ENCODE peak calls at places on chromosomes 3 and 15, in six cellular contexts. W, R, F, C, G and V are unnamed samples.

GRCh38 chr3:12879191-12879815 is 37.9 kb upstream of the RPL32 start:
- DNase-seq in W (no peak), R (no peak), F (no peak), C (no peak), G (no peak), V (no peak)

GRCh38 chr15:34942363-34942762 is 27.2 kb downstream of the AQR start:
- DNase-seq in W (no peak), R (no peak), F (no peak), C (no peak), G (no peak), V (no peak)

GRCh38 chr15:75238150-75238549 is 20.0 kb upstream of the GOLGA6C start:
- DNase-seq in W (no peak), R (no peak), F (peak; percentile 2), C (no peak), G (no peak), V (no peak)

GRCh38 chr3:190739726-190740230 is 122.7 kb downstream of the GMNC start:
- DNase-seq in W (no peak), R (no peak), F (no peak), C (no peak), G (no peak), V (no peak)

GRCh38 chr3:9730747-9731205 is 759 bp upstream of the BRPF1 start:
- DNase-seq in W (no peak), R (peak; percentile 69), F (no peak), C (no peak), G (no peak), V (no peak)

GRCh38 chr15:90957105-90957790 is 2.6 kb downstream of the RCCD1 start:
- DNase-seq in W (no peak), R (peak; percentile 25), F (peak; percentile 63), C (no peak), G (no peak), V (peak; percentile 40)

GRCh38 chr3:147356909-147357733 is 49.2 kb downstream of the ZIC4 start:
- DNase-seq in W (no peak), R (no peak), F (no peak), C (no peak), G (no peak), V (peak; percentile 55)

GRCh38 chr3:14461748-14462324 is 59.4 kb downstream of the SLC6A6 start:
- DNase-seq in W (peak; percentile 73), R (peak; percentile 71), F (peak; percentile 66), C (no peak), G (peak; percentile 36), V (peak; percentile 28)

GRCh38 chr3:4575413-4575812 is 82.3 kb downstream of the ITPR1 start:
- DNase-seq in W (no peak), R (no peak), F (no peak), C (no peak), G (no peak), V (no peak)

GRCh38 chr3:144921710-144922109 is 950.1 kb downstream of the DIPK2A start:
- DNase-seq in W (no peak), R (no peak), F (no peak), C (no peak), G (no peak), V (no peak)

GRCh38 chr3:185961675-185962232 is 23.9 kb upstream of the TRA2B start:
- DNase-seq in W (no peak), R (no peak), F (no peak), C (no peak), G (no peak), V (no peak)

GRCh38 chr15:68400066-68400456 is 31.9 kb downstream of the ITGA11 start:
- DNase-seq in W (no peak), R (no peak), F (no peak), C (no peak), G (no peak), V (no peak)

GRCh38 chr3:170732660-170733245 is 137.2 kb downstream of the RPL22L1 start:
- DNase-seq in W (no peak), R (peak; percentile 64), F (no peak), C (no peak), G (no peak), V (no peak)

GRCh38 chr3:18625085-18625484 is 199.9 kb upstream of the SATB1 start:
- DNase-seq in W (no peak), R (no peak), F (no peak), C (no peak), G (no peak), V (no peak)

GRCh38 chr3:19074257-19074938 is 73.9 kb upstream of the KCNH8 start:
- DNase-seq in W (no peak), R (no peak), F (no peak), C (no peak), G (no peak), V (no peak)

GRCh38 chr3:149460123-149460522 is 14.4 kb upstream of the TM4SF4 start:
- DNase-seq in W (no peak), R (peak; percentile 84), F (no peak), C (no peak), G (no peak), V (no peak)

GRCh38 chr3:9194509-9195184 is 54.8 kb downstream of the SRGAP3 start:
- DNase-seq in W (no peak), R (no peak), F (no peak), C (peak; percentile 37), G (no peak), V (no peak)

GRCh38 chr15:20341901-20342605 is 199.5 kb downstream of the GOLGA6L6 start:
- DNase-seq in W (no peak), R (peak; percentile 21), F (peak; percentile 89), C (peak; percentile 92), G (peak; percentile 79), V (peak; percentile 55)

GRCh38 chr3:161263057-161263456 is 41.9 kb downstream of the NMD3 start:
- DNase-seq in W (no peak), R (peak; percentile 89), F (no peak), C (peak; percentile 40), G (no peak), V (no peak)

GRCh38 chr3:197960694-197961581 is 921 bp downstream of the LMLN start:
- DNase-seq in W (peak; percentile 23), R (peak; percentile 22), F (peak; percentile 51), C (no peak), G (no peak), V (no peak)

GRCh38 chr3:101518421-101518871 is 5.4 kb upstream of the SENP7 start:
- DNase-seq in W (no peak), R (no peak), F (no peak), C (no peak), G (no peak), V (no peak)

GRCh38 chr15:39444729-39445470 is 136.0 kb upstream of the THBS1 start:
- DNase-seq in W (no peak), R (no peak), F (no peak), C (peak; percentile 75), G (no peak), V (no peak)

GRCh38 chr15:31271706-31272557 is 54.7 kb upstream of the KLF13 start:
- DNase-seq in W (no peak), R (no peak), F (no peak), C (peak; percentile 65), G (peak; percentile 10), V (no peak)

GRCh38 chr3:111589303-111590095 is 5.6 kb downstream of the ZBED2 start:
- DNase-seq in W (no peak), R (no peak), F (no peak), C (no peak), G (no peak), V (no peak)

GRCh38 chr3:47781326-47781684 is 388 bp downstream of the SMARCC1 start:
- DNase-seq in W (peak; percentile 65), R (no peak), F (peak; percentile 75), C (peak; percentile 77), G (peak; percentile 64), V (peak; percentile 54)

GRCh38 chr15:92942706-92943105 is 42.6 kb downstream of the CHD2 start:
- DNase-seq in W (no peak), R (no peak), F (no peak), C (no peak), G (no peak), V (no peak)

GRCh38 chr3:37526511-37526910 is 335.2 kb upstream of the CTDSPL start:
- DNase-seq in W (no peak), R (peak; percentile 37), F (no peak), C (peak; percentile 89), G (no peak), V (no peak)

GRCh38 chr3:141881702-141882101 is 5.3 kb downstream of the ATP1B3 start:
- DNase-seq in W (no peak), R (no peak), F (no peak), C (no peak), G (no peak), V (no peak)

GRCh38 chr15:48644827-48645557 is 517 bp downstream of the FBN1 start:
- DNase-seq in W (peak; percentile 20), R (no peak), F (peak; percentile 75), C (peak; percentile 69), G (no peak), V (peak; percentile 58)

GRCh38 chr15:71116366-71116765 is 1.1 kb downstream of the THSD4 start:
- DNase-seq in W (peak; percentile 25), R (no peak), F (no peak), C (no peak), G (no peak), V (no peak)

GRCh38 chr3:45026957-45027356 is 854 bp downstream of the CLEC3B start:
- DNase-seq in W (no peak), R (peak; percentile 85), F (no peak), C (peak; percentile 85), G (no peak), V (no peak)

GRCh38 chr3:60931452-60931851 is 319.8 kb downstream of the FHIT start:
- DNase-seq in W (no peak), R (no peak), F (no peak), C (no peak), G (no peak), V (no peak)

GRCh38 chr15:84871428-84871985 is 13.0 kb upstream of the SLC28A1 start:
- DNase-seq in W (no peak), R (no peak), F (no peak), C (no peak), G (no peak), V (no peak)

DNA sequence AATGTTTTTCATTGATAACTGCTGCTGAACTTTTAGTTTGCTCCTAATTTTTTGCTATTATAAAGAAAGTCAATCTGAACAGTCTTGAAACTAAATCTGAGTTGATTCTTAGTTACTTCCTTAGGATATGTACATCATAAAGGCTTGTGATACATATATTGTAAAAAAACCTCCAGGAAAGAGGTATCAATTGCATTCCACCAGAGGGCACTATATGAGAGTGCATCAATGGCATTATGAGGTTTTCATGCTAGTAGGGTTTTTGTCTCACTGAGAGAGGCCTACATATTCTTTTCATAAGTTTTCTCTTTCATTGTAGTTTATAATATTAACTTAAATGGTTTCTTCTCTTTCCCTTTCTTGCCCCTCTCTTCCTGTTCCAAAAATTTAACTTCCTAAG is 46.9 kb downstream of the PIK3R4 start:
- DNase-seq in W (peak; percentile 44), R (peak; percentile 27), F (no peak), C (no peak), G (no peak), V (no peak)
- TF ChIP-seq CTCF in W (peak; percentile 77), R (peak; percentile 60), F (no peak), C (no peak), G (no peak), V (peak; percentile 68)

GRCh38 chr3:52197842-52198625 is at the start of gene ALAS1:
- DNase-seq in W (peak; percentile 95), R (peak; percentile 76), F (peak; percentile 96), C (peak; percentile 95), G (peak; percentile 92), V (peak; percentile 97)
- TF ChIP-seq CTCF in W (no peak), R (no peak), F (peak; percentile 46), C (peak; percentile 35), G (peak; percentile 43), V (peak; percentile 52)

GRCh38 chr3:172034786-172035685 is 4.3 kb upstream of the FNDC3B start:
- DNase-seq in W (no peak), R (peak; percentile 48), F (no peak), C (no peak), G (no peak), V (no peak)
- TF ChIP-seq CTCF in W (peak; percentile 42), R (peak; percentile 59), F (peak; percentile 56), C (peak; percentile 57), G (no peak), V (peak; percentile 57)

GRCh38 chr3:66572938-66573710 is 72.3 kb upstream of the LRIG1 start:
- DNase-seq in W (peak; percentile 9), R (no peak), F (no peak), C (no peak), G (no peak), V (peak; percentile 46)
- TF ChIP-seq CTCF in W (no peak), R (peak; percentile 18), F (no peak), C (no peak), G (no peak), V (peak; percentile 62)